ENCODE peak calls at places on chromosomes 12 and 14, in eight cellular contexts. P, S, C, J, D, Q, N and H are unnamed samples.

GRCh38 chr12:119804011-119804641 is 73.0 kb downstream of the CIT start:
- DNase-seq in C (peak; percentile 86), D (peak; percentile 62), P (peak; percentile 79), J (no peak), S (peak; percentile 78), Q (peak; percentile 54), N (peak; percentile 33), H (peak; percentile 63)

GRCh38 chr12:2035421-2036080 is 17.2 kb upstream of the CACNA1C start:
- DNase-seq in P (no peak), J (no peak), Q (no peak), C (no peak), N (no peak), D (no peak), S (no peak), H (no peak)

GRCh38 chr14:68692916-68693771 is 99.7 kb downstream of the ZFP36L1 start:
- DNase-seq in D (no peak), S (peak; percentile 82), P (no peak), C (no peak), Q (no peak), J (no peak), N (no peak), H (no peak)

GRCh38 chr14:100879194-100879593 is 24.3 kb downstream of the RTL1 start:
- DNase-seq in D (no peak), P (no peak), Q (no peak), S (no peak), J (no peak), N (no peak), C (no peak), H (no peak)

GRCh38 chr14:20652996-20653975 is 11.8 kb upstream of the OR6S1 start:
- DNase-seq in C (no peak), N (peak; percentile 91), S (peak; percentile 67), D (peak; percentile 82), P (peak; percentile 94), J (peak; percentile 45), Q (peak; percentile 32), H (peak; percentile 97)

GRCh38 chr14:92386637-92387036 is 63.7 kb downstream of the SLC24A4 start:
- DNase-seq in Q (peak; percentile 77), C (no peak), N (no peak), J (no peak), P (no peak), S (no peak), D (no peak), H (no peak)

GRCh38 chr12:132444957-132445883 is 44.7 kb upstream of the FBRSL1 start:
- DNase-seq in C (no peak), Q (no peak), P (peak; percentile 60), J (no peak), S (no peak), N (no peak), D (no peak), H (no peak)

GRCh38 chr14:105911006-105911847 is 384.8 kb downstream of the TMEM121 start:
- DNase-seq in C (no peak), D (no peak), N (no peak), Q (no peak), P (no peak), J (no peak), S (no peak), H (no peak)

GRCh38 chr14:100470523-100470897 is 116.7 kb downstream of the BEGAIN start:
- DNase-seq in D (no peak), S (no peak), N (no peak), J (no peak), C (no peak), P (no peak), Q (no peak), H (no peak)

GRCh38 chr12:84512751-84513150 is 399.8 kb downstream of the SLC6A15 start:
- DNase-seq in P (no peak), S (no peak), N (no peak), D (no peak), J (no peak), Q (no peak), C (no peak), H (no peak)

GRCh38 chr12:104733717-104734175 is 224.3 kb downstream of the SLC41A2 start:
- DNase-seq in J (no peak), D (peak; percentile 29), Q (peak; percentile 4), N (peak; percentile 8), P (peak; percentile 79), S (no peak), C (peak; percentile 52), H (peak; percentile 29)

GRCh38 chr12:54197037-54197909 is 8.5 kb upstream of the SMUG1 start:
- DNase-seq in D (peak; percentile 41), Q (no peak), J (no peak), C (no peak), S (peak; percentile 22), P (no peak), N (no peak), H (no peak)

GRCh38 chr12:6280053-6280469 is 30.4 kb upstream of the PLEKHG6 start:
- DNase-seq in S (peak; percentile 94), C (no peak), J (no peak), Q (peak; percentile 93), D (peak; percentile 19), N (peak; percentile 85), P (no peak), H (peak; percentile 87)

GRCh38 chr12:26493656-26494055 is 298.3 kb downstream of the SSPN start:
- DNase-seq in P (no peak), D (no peak), J (no peak), Q (no peak), N (peak; percentile 21), C (no peak), S (no peak), H (no peak)

GRCh38 chr12:44812062-44812461 is 64.1 kb downstream of the NELL2 start:
- DNase-seq in D (peak; percentile 9), S (no peak), Q (no peak), C (no peak), N (peak; percentile 13), J (no peak), P (no peak), H (peak; percentile 33)

GRCh38 chr14:24436355-24437019 is 6.1 kb downstream of the SDR39U1 start:
- DNase-seq in P (no peak), D (peak; percentile 67), N (peak; percentile 50), J (no peak), S (peak; percentile 85), C (peak; percentile 83), Q (peak; percentile 83), H (peak; percentile 70)
- TF ChIP-seq RAD21 in P (peak; percentile 85), D (peak; percentile 71), N (peak; percentile 79), J (peak; percentile 81), S (peak; percentile 86), C (peak; percentile 89), Q (peak; percentile 93), H (peak; percentile 76)

GRCh38 chr12:121102307-121102706 is 30.4 kb upstream of the P2RX7 start:
- DNase-seq in Q (no peak), N (no peak), P (no peak), D (no peak), C (no peak), J (no peak), S (no peak), H (no peak)

GRCh38 chr12:121108492-121108891 is 24.2 kb upstream of the P2RX7 start:
- DNase-seq in C (no peak), J (no peak), D (no peak), Q (no peak), P (no peak), S (no peak), N (no peak), H (no peak)

GRCh38 chr12:121110211-121110940 is 22.3 kb upstream of the P2RX7 start:
- DNase-seq in N (peak; percentile 56), J (peak; percentile 78), Q (peak; percentile 60), D (peak; percentile 80), S (peak; percentile 61), P (peak; percentile 68), C (peak; percentile 65), H (peak; percentile 54)

GRCh38 chr12:121111684-121112083 is 21.0 kb upstream of the P2RX7 start:
- DNase-seq in S (no peak), J (no peak), C (no peak), D (no peak), P (no peak), Q (no peak), N (no peak), H (no peak)

GRCh38 chr12:121107681-121108080 is 25.0 kb upstream of the P2RX7 start:
- DNase-seq in P (no peak), S (peak; percentile 18), C (no peak), Q (no peak), J (no peak), N (no peak), D (no peak), H (no peak)
- TF ChIP-seq RAD21 in P (no peak), S (no peak), C (no peak), Q (no peak), J (no peak), N (no peak), D (no peak), H (no peak)

DNA sequence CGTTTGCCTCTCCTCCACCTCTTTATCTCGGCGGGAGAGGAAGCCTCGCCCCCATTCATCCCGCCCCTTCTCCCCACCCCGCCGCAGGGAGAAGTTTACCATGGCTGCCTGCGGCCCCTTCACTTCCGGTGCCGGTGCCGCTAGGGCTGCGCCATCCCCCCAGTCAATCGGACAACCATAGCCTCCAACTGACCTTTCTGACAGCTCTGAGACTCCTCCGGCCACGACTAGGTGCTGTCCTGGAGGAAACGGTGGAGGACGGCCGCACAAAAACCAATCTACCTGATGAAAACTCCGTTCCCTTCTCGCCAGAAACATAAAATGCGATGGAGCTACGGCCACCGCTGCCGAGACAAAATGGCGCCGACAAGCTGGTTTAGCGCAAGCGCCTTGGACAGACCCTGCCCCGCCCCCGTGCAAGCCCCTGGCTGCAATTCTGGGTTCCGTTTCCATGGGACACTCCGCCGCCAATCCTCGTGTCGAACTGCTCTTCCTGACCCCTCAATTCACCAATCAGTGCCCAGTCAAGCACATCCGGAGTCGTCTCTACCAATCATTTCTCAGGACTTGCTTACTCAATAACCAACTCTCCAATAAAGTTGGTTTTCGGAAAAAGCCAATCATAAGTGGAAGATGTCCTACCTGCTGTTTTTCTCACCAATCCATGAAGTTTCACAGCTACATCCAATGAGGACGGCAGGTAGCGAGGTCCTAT is 436 bp upstream of the ARID4A start:
- DNase-seq in J (peak; percentile 100), Q (peak; percentile 100), P (peak; percentile 94), C (peak; percentile 94), S (peak; percentile 100), D (peak; percentile 97), N (peak; percentile 100), H (peak; percentile 100)
- TF ChIP-seq RAD21 in J (no peak), Q (no peak), P (no peak), C (no peak), S (no peak), D (no peak), N (no peak), H (no peak)

GRCh38 chr14:65100905-65101541 is 1.3 kb downstream of the MAX start:
- DNase-seq in P (no peak), N (no peak), D (no peak), Q (no peak), J (no peak), C (no peak), S (no peak), H (no peak)

GRCh38 chr14:65095633-65096205 is 6.6 kb downstream of the MAX start:
- DNase-seq in N (no peak), P (no peak), Q (no peak), D (peak; percentile 31), J (no peak), S (peak; percentile 74), C (no peak), H (no peak)

GRCh38 chr14:65101631-65102440 is 481 bp downstream of the MAX start:
- DNase-seq in D (no peak), C (peak; percentile 57), S (no peak), P (peak; percentile 62), Q (no peak), J (no peak), N (no peak), H (no peak)

GRCh38 chr14:65096323-65097089 is 5.8 kb downstream of the MAX start:
- DNase-seq in P (no peak), D (peak; percentile 58), Q (no peak), J (no peak), S (no peak), N (no peak), C (peak; percentile 54), H (no peak)

GRCh38 chr14:65098586-65098985 is 3.7 kb downstream of the MAX start:
- DNase-seq in S (peak; percentile 46), C (no peak), N (no peak), J (peak; percentile 37), Q (no peak), D (no peak), P (no peak), H (no peak)
- TF ChIP-seq RAD21 in S (no peak), C (no peak), N (no peak), J (no peak), Q (no peak), D (no peak), P (no peak), H (no peak)